ENCODE peak calls at places on chromosomes 11 and 22, in seven cellular contexts. B, A, E, T, Q, F and Z are unnamed samples.

GRCh38 chr11:45368697-45369096 is 82.6 kb upstream of the SYT13 start:
- DNase-seq in B (no peak), A (no peak), E (no peak), T (no peak), Q (no peak), F (no peak), Z (no peak)

GRCh38 chr22:28146401-28147304 is 227.6 kb upstream of the PITPNB start:
- DNase-seq in B (no peak), A (no peak), E (no peak), T (no peak), Q (no peak), F (no peak), Z (no peak)

GRCh38 chr11:12743834-12744449 is 69.7 kb downstream of the TEAD1 start:
- DNase-seq in B (no peak), A (no peak), E (no peak), T (no peak), Q (no peak), F (no peak), Z (no peak)

GRCh38 chr11:119092880-119093665 is 8.4 kb downstream of the HMBS start:
- DNase-seq in B (no peak), A (no peak), E (no peak), T (no peak), Q (no peak), F (no peak), Z (no peak)

GRCh38 chr11:110035339-110035738 is 57.9 kb upstream of the ZC3H12C start:
- DNase-seq in B (no peak), A (no peak), E (no peak), T (no peak), Q (no peak), F (no peak), Z (no peak)

GRCh38 chr11:66080055-66080817 is 10.2 kb downstream of the PACS1 start:
- DNase-seq in B (peak; percentile 83), A (peak; percentile 81), E (peak; percentile 67), T (no peak), Q (no peak), F (peak; percentile 63), Z (peak; percentile 7)

GRCh38 chr11:122668562-122669090 is 13.1 kb downstream of the UBASH3B start:
- DNase-seq in B (no peak), A (peak; percentile 56), E (no peak), T (no peak), Q (peak; percentile 27), F (no peak), Z (no peak)

GRCh38 chr22:41612626-41613025 is 8.2 kb downstream of the DESI1 start:
- DNase-seq in B (peak; percentile 15), A (no peak), E (no peak), T (no peak), Q (no peak), F (no peak), Z (no peak)

GRCh38 chr11:35617687-35618496 is at the start of gene FJX1:
- DNase-seq in B (peak; percentile 83), A (peak; percentile 76), E (peak; percentile 64), T (peak; percentile 97), Q (peak; percentile 48), F (peak; percentile 17), Z (no peak)